ENCODE peak calls at places on chromosomes 2 and 18, in ten cellular contexts. V is Peyer's patch; G is CD8-positive, alpha-beta T cell; H is lung; K is neural progenitor cell; E is left lung; Y is left ventricle myocardium inferior; N is uterus; T is ascending aorta; P is right atrium auricular region. W is an unnamed sample.

GRCh38 chr2:68236876-68237275 is 15.5 kb downstream of the PPP3R1 start:
- DNase-seq in V (no peak), G (no peak), H (no peak), K (no peak), E (no peak), Y (no peak), N (no peak), T (no peak), P (no peak), W (no peak)

GRCh38 chr2:47493317-47493716 is 90.4 kb downstream of the MSH2 start:
- DNase-seq in V (no peak), G (no peak), H (peak; percentile 4), K (no peak), E (no peak), Y (no peak), N (no peak), T (no peak), P (no peak), W (no peak)

GRCh38 chr2:24359701-24360049 is 661 bp downstream of the ITSN2 start:
- DNase-seq in V (peak; percentile 63), G (peak; percentile 40), H (peak; percentile 41), K (no peak), E (no peak), Y (peak; percentile 32), N (peak; percentile 39), T (peak; percentile 65), P (no peak), W (no peak)

GRCh38 chr2:167509585-167509984 is 621.3 kb downstream of the XIRP2 start:
- DNase-seq in V (no peak), G (no peak), H (no peak), K (peak; percentile 8), E (no peak), Y (no peak), N (no peak), T (no peak), P (no peak), W (no peak)

GRCh38 chr2:3344897-3345296 is 32.7 kb downstream of the EIPR1 start:
- DNase-seq in V (no peak), G (no peak), H (no peak), K (no peak), E (no peak), Y (no peak), N (no peak), T (no peak), P (no peak), W (no peak)

GRCh38 chr2:68739261-68740183 is 4.9 kb downstream of the ARHGAP25 start:
- DNase-seq in V (peak; percentile 41), G (no peak), H (no peak), K (no peak), E (no peak), Y (no peak), N (no peak), T (no peak), P (peak; percentile 38), W (no peak)

GRCh38 chr2:207770602-207771404 is 1.1 kb upstream of the FZD5 start:
- DNase-seq in V (no peak), G (no peak), H (no peak), K (peak; percentile 66), E (peak; percentile 84), Y (no peak), N (peak; percentile 18), T (peak; percentile 63), P (no peak), W (no peak)

GRCh38 chr2:9757430-9758287 is 85.6 kb upstream of the TAF1B start:
- DNase-seq in V (no peak), G (no peak), H (no peak), K (peak; percentile 77), E (no peak), Y (peak; percentile 50), N (no peak), T (peak; percentile 79), P (no peak), W (peak; percentile 25)

GRCh38 chr2:159185401-159186130 is 100.9 kb downstream of the WDSUB1 start:
- DNase-seq in V (no peak), G (no peak), H (no peak), K (peak; percentile 24), E (no peak), Y (no peak), N (no peak), T (no peak), P (no peak), W (no peak)

GRCh38 chr2:203534486-203535077 is 519 bp downstream of the RAPH1 start:
- DNase-seq in V (no peak), G (no peak), H (peak; percentile 35), K (no peak), E (no peak), Y (peak; percentile 50), N (no peak), T (peak; percentile 67), P (no peak), W (peak; percentile 3)

GRCh38 chr2:122908134-122908533 is 1117.0 kb upstream of the CNTNAP5 start:
- DNase-seq in V (no peak), G (no peak), H (no peak), K (no peak), E (no peak), Y (no peak), N (no peak), T (no peak), P (no peak), W (no peak)

GRCh38 chr18:35182151-35182550 is 58.7 kb upstream of the ZNF397 start:
- DNase-seq in V (no peak), G (no peak), H (no peak), K (no peak), E (no peak), Y (no peak), N (no peak), T (no peak), P (no peak), W (no peak)

GRCh38 chr2:1169291-1169949 is 218.8 kb downstream of the SNTG2 start:
- DNase-seq in V (no peak), G (no peak), H (no peak), K (no peak), E (no peak), Y (no peak), N (no peak), T (no peak), P (no peak), W (no peak)
- H3K27me3 ChIP-seq in V (no peaks in the 10 kb centered on the region), G (no peaks in the 10 kb centered on the region), H (no peaks in the 10 kb centered on the region), K (no peaks in the 10 kb centered on the region), E (no peaks in the 10 kb centered on the region), Y (peaks cover 23% of the 10 kb centered on the region), N (no peaks in the 10 kb centered on the region), T (no peaks in the 10 kb centered on the region), P (no peaks in the 10 kb centered on the region), W (no peaks in the 10 kb centered on the region)

DNA sequence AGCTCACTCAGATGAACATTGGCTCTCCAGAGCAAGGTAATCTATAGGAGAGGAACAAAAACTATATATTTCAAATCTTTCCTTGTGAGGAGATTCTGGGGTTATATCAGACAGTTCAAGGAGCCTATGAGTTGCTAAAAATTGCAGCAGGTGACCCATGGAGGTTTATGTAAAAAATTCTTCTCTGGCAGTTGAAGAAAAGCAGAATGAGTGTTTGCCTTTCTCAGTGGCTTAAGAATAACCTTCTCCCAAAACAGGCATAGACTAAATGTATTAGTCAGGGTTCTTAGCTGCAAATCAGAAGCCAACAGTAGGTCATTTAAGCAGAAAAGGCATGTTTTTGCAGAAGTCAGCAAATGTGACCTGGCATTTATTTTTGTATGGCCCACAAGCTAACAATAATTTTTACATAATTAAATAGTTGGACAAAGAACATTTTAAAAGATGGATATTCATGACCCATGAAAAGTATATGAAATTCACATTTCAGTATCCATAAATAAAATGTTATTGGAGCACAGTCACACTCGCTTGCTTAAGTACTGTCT is 93.3 kb upstream of the TLK1 start:
- DNase-seq in V (no peak), G (no peak), H (no peak), K (no peak), E (no peak), Y (no peak), N (no peak), T (no peak), P (no peak), W (no peak)
- TF ChIP-seq CTCF in V (no peak), G (no peak), H (no peak), K (no peak), E (no peak), Y (no peak), N (no peak), T (no peak), P (no peak), W (no peak)

DNA sequence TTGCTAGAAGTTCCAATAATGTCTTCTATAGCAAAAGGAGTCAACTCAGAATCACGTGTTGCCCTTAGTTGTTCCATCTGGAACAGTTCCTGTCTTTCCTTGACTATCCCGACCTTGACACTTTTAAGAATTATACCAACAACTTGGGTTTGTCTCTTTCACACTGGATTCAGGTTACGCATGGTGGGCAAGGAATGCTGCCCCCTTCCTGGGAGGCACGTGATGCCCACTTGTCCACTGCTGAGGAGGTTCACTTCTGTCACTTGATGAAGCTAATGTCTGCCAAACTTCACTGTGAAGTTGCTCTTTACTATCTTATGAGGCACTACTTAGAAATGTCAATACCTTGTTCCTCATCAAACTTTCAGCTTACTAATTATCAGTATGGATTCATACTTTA is 5.3 kb downstream of the COX5B start:
- DNase-seq in V (no peak), G (no peak), H (no peak), K (no peak), E (no peak), Y (no peak), N (no peak), T (no peak), P (no peak), W (no peak)
- H3K27ac ChIP-seq in V (peak overlapping the region; percentile 28), G (no peak overlapping the region), H (no peak overlapping the region), K (no peak overlapping the region), E (no peak overlapping the region), Y (peak overlapping the region; percentile 7), N (no peak overlapping the region), T (no peak overlapping the region), P (no peak overlapping the region), W (no peak overlapping the region)

GRCh38 chr2:1854747-1855146 is 110.4 kb upstream of the PXDN start:
- DNase-seq in V (no peak), G (no peak), H (no peak), K (peak; percentile 86), E (no peak), Y (no peak), N (no peak), T (peak; percentile 60), P (no peak), W (no peak)

GRCh38 chr2:1858733-1859132 is 114.4 kb upstream of the PXDN start:
- DNase-seq in V (no peak), G (no peak), H (no peak), K (no peak), E (no peak), Y (no peak), N (no peak), T (no peak), P (no peak), W (no peak)

GRCh38 chr2:1855150-1855549 is 110.8 kb upstream of the PXDN start:
- DNase-seq in V (no peak), G (no peak), H (no peak), K (peak; percentile 94), E (no peak), Y (no peak), N (no peak), T (peak; percentile 40), P (no peak), W (no peak)

GRCh38 chr2:1856481-1856880 is 112.2 kb upstream of the PXDN start:
- DNase-seq in V (no peak), G (no peak), H (no peak), K (no peak), E (no peak), Y (no peak), N (no peak), T (no peak), P (no peak), W (no peak)

GRCh38 chr2:1856922-1857321 is 112.6 kb upstream of the PXDN start:
- DNase-seq in V (no peak), G (no peak), H (no peak), K (no peak), E (no peak), Y (no peak), N (no peak), T (no peak), P (no peak), W (no peak)
- H3K27me3 ChIP-seq in V (no peaks in the 10 kb centered on the region), G (no peaks in the 10 kb centered on the region), H (peaks cover 7% of the 10 kb centered on the region), K (peaks cover 42% of the 10 kb centered on the region), E (peaks cover 69% of the 10 kb centered on the region), Y (peaks cover 78% of the 10 kb centered on the region), N (no peaks in the 10 kb centered on the region), T (no peaks in the 10 kb centered on the region), P (no peaks in the 10 kb centered on the region), W (no peaks in the 10 kb centered on the region)